ENCODE peak calls at places on chromosomes 11 and 22, in six cellular contexts. R is PC-3; S is Caco-2; I is activated naive CD4-positive, alpha-beta T cell; Y is myocyte; O is A172. E is an unnamed sample.

GRCh38 chr11:75072582-75072981 is 24.1 kb downstream of the OR2AT4 start:
- DNase-seq in R (no peak), S (no peak), I (no peak), Y (peak), O (no peak), E (no peak)

GRCh38 chr11:62370743-62371440 is 33.6 kb downstream of the ASRGL1 start:
- DNase-seq in R (no peak), S (no peak), I (no peak), Y (no peak), O (no peak), E (no peak)

GRCh38 chr11:86916330-86916729 is 38.9 kb downstream of the FZD4 start:
- DNase-seq in R (peak), S (no peak), I (no peak), Y (peak), O (peak), E (no peak)

GRCh38 chr11:19790831-19791552 is 78.4 kb downstream of the NAV2 start:
- DNase-seq in R (no peak), S (no peak), I (no peak), Y (no peak), O (no peak), E (no peak)

GRCh38 chr22:41768420-41768819 is 32.1 kb upstream of the CCDC134 start:
- DNase-seq in R (peak), S (no peak), I (no peak), Y (no peak), O (peak), E (no peak)

GRCh38 chr22:46916886-46917625 is 154.6 kb downstream of the TBC1D22A start:
- DNase-seq in R (no peak), S (no peak), I (no peak), Y (no peak), O (no peak), E (no peak)

GRCh38 chr22:46560696-46561295 is 23.4 kb upstream of the CELSR1 start:
- DNase-seq in R (no peak), S (no peak), I (no peak), Y (no peak), O (no peak), E (no peak)

GRCh38 chr22:19607198-19608113 is 83.2 kb upstream of the CLDN5 start:
- DNase-seq in R (peak), S (no peak), I (no peak), Y (no peak), O (no peak), E (peak)

GRCh38 chr22:48824673-48825651 is 1002.7 kb downstream of the BRD1 start:
- DNase-seq in R (no peak), S (no peak), I (no peak), Y (no peak), O (peak), E (no peak)

GRCh38 chr11:406796-407650 is 7.8 kb downstream of the SIGIRR start:
- DNase-seq in R (peak), S (no peak), I (peak), Y (peak), O (no peak), E (peak)

GRCh38 chr11:70423523-70424505 is 25.5 kb downstream of the CTTN start:
- DNase-seq in R (peak), S (no peak), I (no peak), Y (peak), O (peak), E (no peak)

GRCh38 chr22:22210375-22210774 is 34.2 kb upstream of the VPREB1 start:
- DNase-seq in R (peak), S (no peak), I (peak), Y (no peak), O (peak), E (no peak)

GRCh38 chr11:21537980-21538379 is 654.9 kb upstream of the ANO5 start:
- DNase-seq in R (no peak), S (no peak), I (no peak), Y (no peak), O (no peak), E (no peak)

GRCh38 chr11:45625611-45626010 is 39.8 kb downstream of the CHST1 start:
- DNase-seq in R (no peak), S (no peak), I (no peak), Y (no peak), O (no peak), E (no peak)

GRCh38 chr11:65559951-65560537 is 1.9 kb upstream of the LTBP3 start:
- DNase-seq in R (peak), S (no peak), I (no peak), Y (no peak), O (peak), E (peak)

GRCh38 chr22:43529954-43530863 is 118.4 kb downstream of the MPPED1 start:
- DNase-seq in R (peak), S (no peak), I (no peak), Y (no peak), O (no peak), E (no peak)

GRCh38 chr11:130675917-130676316 is 227.5 kb downstream of the ADAMTS15 start:
- DNase-seq in R (no peak), S (no peak), I (no peak), Y (peak), O (no peak), E (no peak)

GRCh38 chr11:61163714-61164609 is 2.7 kb upstream of the VPS37C start:
- DNase-seq in R (no peak), S (peak), I (no peak), Y (no peak), O (no peak), E (no peak)

GRCh38 chr11:105740164-105740903 is 130.5 kb downstream of the GRIA4 start:
- DNase-seq in R (no peak), S (no peak), I (no peak), Y (no peak), O (no peak), E (no peak)

GRCh38 chr11:73963861-73964260 is 13.0 kb downstream of the DNAJB13 start:
- DNase-seq in R (no peak), S (no peak), I (no peak), Y (no peak), O (no peak), E (no peak)

GRCh38 chr11:117189191-117189940 is 9.8 kb upstream of the TAGLN start:
- DNase-seq in R (no peak), S (peak), I (no peak), Y (no peak), O (no peak), E (peak)

GRCh38 chr11:69948256-69949141 is 129.3 kb upstream of the FGF3 start:
- DNase-seq in R (peak), S (peak), I (no peak), Y (peak), O (peak), E (no peak)

GRCh38 chr11:62567018-62567633 is 6.6 kb downstream of the EEF1G start:
- DNase-seq in R (no peak), S (no peak), I (no peak), Y (no peak), O (no peak), E (no peak)

GRCh38 chr11:94129505-94130335 is 1.1 kb downstream of the PANX1 start:
- DNase-seq in R (peak), S (no peak), I (no peak), Y (peak), O (no peak), E (no peak)

GRCh38 chr11:64850979-64851567 is 6.6 kb upstream of the CDC42BPG start:
- DNase-seq in R (no peak), S (no peak), I (no peak), Y (no peak), O (no peak), E (no peak)

E was measured in breast epithelium.